ENCODE peak calls at places on chromosomes 3 and 15, in five cellular contexts. U, V, N, O and M are unnamed samples.

GRCh38 chr3:126346466-126346865 is 10.7 kb downstream of the KLF15 start:
- DNase-seq in U (no peak), V (peak; percentile 26), N (no peak), O (no peak), M (no peak)

GRCh38 chr3:107718547-107718946 is 195.8 kb downstream of the BBX start:
- DNase-seq in U (no peak), V (no peak), N (no peak), O (no peak), M (no peak)

GRCh38 chr15:40330368-40330836 is 6.9 kb downstream of the INAFM2 start:
- DNase-seq in U (no peak), V (peak; percentile 64), N (no peak), O (peak; percentile 66), M (peak; percentile 78)

GRCh38 chr3:45923755-45924154 is 19.5 kb upstream of the CXCR6 start:
- DNase-seq in U (no peak), V (no peak), N (no peak), O (peak; percentile 81), M (no peak)

GRCh38 chr15:40790723-40791122 is 16.2 kb upstream of the ZFYVE19 start:
- DNase-seq in U (no peak), V (no peak), N (no peak), O (no peak), M (no peak)

GRCh38 chr3:127714866-127715265 is 42.1 kb downstream of the ABTB1 start:
- DNase-seq in U (peak; percentile 3), V (no peak), N (no peak), O (no peak), M (no peak)

GRCh38 chr3:134087046-134087974 is 57.6 kb upstream of the SLCO2A1 start:
- DNase-seq in U (no peak), V (no peak), N (no peak), O (peak; percentile 55), M (no peak)

GRCh38 chr15:64344651-64345262 is 11.2 kb downstream of the CSNK1G1 start:
- DNase-seq in U (no peak), V (no peak), N (no peak), O (peak; percentile 26), M (no peak)

GRCh38 chr15:81982808-81983207 is 63.0 kb downstream of the MEX3B start:
- DNase-seq in U (no peak), V (no peak), N (no peak), O (no peak), M (no peak)

GRCh38 chr3:134242649-134243637 is 7.7 kb downstream of the RYK start:
- DNase-seq in U (no peak), V (no peak), N (no peak), O (peak; percentile 92), M (no peak)

GRCh38 chr3:186060222-186060621 is 48.7 kb downstream of the ETV5 start:
- DNase-seq in U (no peak), V (no peak), N (no peak), O (no peak), M (no peak)

GRCh38 chr3:101725192-101725889 is 927 bp downstream of the CEP97 start:
- DNase-seq in U (peak; percentile 17), V (peak; percentile 70), N (no peak), O (peak; percentile 5), M (peak; percentile 26)

GRCh38 chr3:165751654-165752053 is 85.6 kb downstream of the BCHE start:
- DNase-seq in U (no peak), V (no peak), N (no peak), O (no peak), M (no peak)

GRCh38 chr3:169660709-169661566 is 2.6 kb downstream of the MECOM start:
- DNase-seq in U (peak; percentile 51), V (no peak), N (no peak), O (peak; percentile 46), M (no peak)

GRCh38 chr3:73324203-73325155 is 263.0 kb downstream of the EBLN2 start:
- DNase-seq in U (no peak), V (no peak), N (no peak), O (no peak), M (peak; percentile 20)

GRCh38 chr15:82856397-82857170 is 47.2 kb downstream of the WHAMM start:
- DNase-seq in U (no peak), V (no peak), N (no peak), O (no peak), M (no peak)

GRCh38 chr3:132448211-132448961 is 31.1 kb downstream of the DNAJC13 start:
- DNase-seq in U (no peak), V (no peak), N (no peak), O (peak; percentile 69), M (peak; percentile 62)

GRCh38 chr3:183180105-183180763 is 17.7 kb upstream of the LAMP3 start:
- DNase-seq in U (no peak), V (no peak), N (no peak), O (no peak), M (no peak)

GRCh38 chr3:108620250-108620649 is 30.7 kb downstream of the DZIP3 start:
- DNase-seq in U (no peak), V (no peak), N (no peak), O (no peak), M (no peak)

GRCh38 chr15:63079938-63080626 is 37.5 kb downstream of the TPM1 start:
- DNase-seq in U (no peak), V (no peak), N (no peak), O (peak; percentile 78), M (no peak)

GRCh38 chr3:32593903-32594525 is 23.4 kb upstream of the DYNC1LI1 start:
- DNase-seq in U (no peak), V (no peak), N (no peak), O (peak; percentile 56), M (no peak)

GRCh38 chr3:109384164-109384563 is 46.8 kb upstream of the DPPA4 start:
- DNase-seq in U (no peak), V (no peak), N (no peak), O (no peak), M (no peak)

GRCh38 chr3:43345246-43345645 is 58.9 kb downstream of the SNRK start:
- DNase-seq in U (no peak), V (no peak), N (no peak), O (no peak), M (no peak)

GRCh38 chr3:43344520-43344919 is 58.2 kb downstream of the SNRK start:
- DNase-seq in U (no peak), V (no peak), N (no peak), O (no peak), M (no peak)

GRCh38 chr3:43343778-43344177 is 57.4 kb downstream of the SNRK start:
- DNase-seq in U (no peak), V (no peak), N (no peak), O (no peak), M (no peak)

GRCh38 chr3:43341788-43342187 is 55.4 kb downstream of the SNRK start:
- DNase-seq in U (no peak), V (no peak), N (no peak), O (no peak), M (no peak)

DNA sequence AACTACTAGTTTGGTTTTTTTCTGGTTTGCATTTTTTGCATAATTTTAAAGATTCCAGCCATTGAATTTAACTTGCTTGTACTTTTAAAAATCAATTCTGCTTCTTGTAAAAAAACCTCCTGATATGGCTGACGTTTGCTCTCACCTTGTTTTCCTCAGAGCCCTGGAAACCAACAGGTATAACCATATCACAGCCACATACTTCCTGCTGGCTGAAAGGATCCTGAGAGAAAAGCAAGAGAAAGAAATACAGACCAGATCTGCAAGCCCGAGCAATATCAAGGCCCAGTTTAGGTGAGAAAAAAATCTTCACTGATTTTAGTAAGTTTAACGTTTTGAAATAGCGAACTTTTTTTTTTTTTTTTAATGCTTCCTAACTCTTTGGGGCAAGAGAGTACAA is 56.8 kb downstream of the SNRK start:
- DNase-seq in U (no peak), V (no peak), N (no peak), O (no peak), M (no peak)
- TF ChIP-seq POLR2A in U (no peak), V (no peak), N (no peak), O (no peak), M (no peak)

DNA sequence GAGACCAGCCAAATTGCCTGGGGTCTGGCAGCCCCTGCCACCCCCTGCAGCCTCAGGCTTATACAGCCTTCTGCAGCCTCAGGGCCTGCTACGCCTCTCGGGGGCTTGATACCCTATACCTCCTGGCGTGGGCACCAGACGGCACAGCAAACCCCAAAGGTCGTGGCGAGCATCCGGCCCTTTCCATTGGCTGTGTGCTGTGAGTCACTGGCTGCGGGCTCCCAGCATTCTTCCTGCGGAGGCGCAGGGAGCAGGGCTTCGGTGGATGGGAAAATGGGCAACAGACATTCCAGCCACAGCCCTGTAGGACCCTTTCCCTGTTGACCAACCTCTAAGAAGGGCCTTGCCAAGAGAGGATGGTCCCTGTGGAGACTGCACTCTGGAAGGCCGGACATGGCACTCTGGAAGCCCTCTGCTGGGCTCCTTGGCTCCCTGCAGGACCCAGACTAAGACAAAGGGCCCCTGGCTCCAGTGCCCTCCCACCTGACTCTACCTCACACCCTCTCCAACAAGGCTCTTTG is 59.6 kb downstream of the ITGA11 start:
- DNase-seq in U (no peak), V (no peak), N (no peak), O (no peak), M (peak; percentile 20)
- TF ChIP-seq CTCF in U (no peak), V (peak; percentile 48), N (no peak), O (peak; percentile 41), M (no peak)

GRCh38 chr3:162780313-162780712 is 1283.7 kb downstream of the OTOL1 start:
- DNase-seq in U (no peak), V (no peak), N (no peak), O (no peak), M (no peak)

GRCh38 chr3:162776137-162776536 is 1279.5 kb downstream of the OTOL1 start:
- DNase-seq in U (no peak), V (no peak), N (no peak), O (no peak), M (no peak)

GRCh38 chr3:162774613-162775100 is 1278.0 kb downstream of the OTOL1 start:
- DNase-seq in U (no peak), V (no peak), N (no peak), O (no peak), M (no peak)

DNA sequence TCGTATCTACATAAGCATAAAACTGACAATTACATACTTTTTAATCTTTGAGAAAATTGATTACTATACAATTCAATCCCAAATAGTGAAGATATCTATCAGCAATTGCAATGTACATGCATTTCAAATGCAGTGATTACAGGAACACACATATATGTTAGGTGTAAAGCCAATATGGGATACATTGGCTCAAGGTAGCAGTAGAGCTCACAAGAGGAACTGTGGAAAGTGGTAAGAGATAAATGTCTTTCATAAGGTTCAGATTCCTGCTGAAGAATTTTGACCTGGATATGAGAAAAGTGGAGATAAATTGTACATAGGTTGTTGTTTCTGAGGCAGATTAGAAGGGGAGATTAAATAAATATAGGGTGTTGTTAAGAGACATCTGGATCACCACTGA is 1280.5 kb downstream of the OTOL1 start:
- DNase-seq in U (no peak), V (no peak), N (no peak), O (no peak), M (no peak)
- TF ChIP-seq POLR2A in U (no peak), V (no peak), N (no peak), O (no peak), M (no peak)

GRCh38 chr15:70670680-70671079 is 92.7 kb downstream of the UACA start:
- DNase-seq in U (no peak), V (no peak), N (no peak), O (no peak), M (no peak)
- TF ChIP-seq CTCF in U (no peak), V (no peak), N (no peak), O (peak; percentile 30), M (no peak)